ENCODE peak calls at places on chromosome 15, in four cellular contexts. X is K562, S is H1, P is GM12878. A is an unnamed sample.

GRCh38 chr15:74831813-74832495 is 5.5 kb downstream of the CPLX3 start:
- DNase-seq in X (no peak), S (no peak), P (no peak), A (no peak)

GRCh38 chr15:83769411-83769960 is 115.6 kb downstream of the ADAMTSL3 start:
- DNase-seq in X (no peak), S (no peak), P (peak; percentile 9), A (no peak)

GRCh38 chr15:48806151-48806550 is 4.7 kb downstream of the CEP152 start:
- DNase-seq in X (no peak), S (no peak), P (no peak), A (no peak)

GRCh38 chr15:52651868-52652267 is 27.3 kb downstream of the ATOSA start:
- DNase-seq in X (peak; percentile 56), S (peak; percentile 23), P (no peak), A (peak; percentile 32)

GRCh38 chr15:49620174-49620573 is 444 bp downstream of the FAM227B start:
- DNase-seq in X (no peak), S (no peak), P (no peak), A (no peak)

GRCh38 chr15:83163032-83163431 is 44.6 kb downstream of the HDGFL3 start:
- DNase-seq in X (no peak), S (no peak), P (no peak), A (no peak)

GRCh38 chr15:83943849-83944404 is 290.0 kb downstream of the ADAMTSL3 start:
- DNase-seq in X (no peak), S (no peak), P (no peak), A (no peak)

GRCh38 chr15:70761931-70762468 is 1.4 kb downstream of the UACA start:
- DNase-seq in X (no peak), S (no peak), P (no peak), A (no peak)

GRCh38 chr15:98896002-98896721 is 111.4 kb downstream of the PGPEP1L start:
- DNase-seq in X (no peak), S (no peak), P (no peak), A (no peak)

GRCh38 chr15:98894312-98894711 is 113.3 kb downstream of the PGPEP1L start:
- DNase-seq in X (no peak), S (no peak), P (no peak), A (no peak)

GRCh38 chr15:98898122-98898521 is 109.5 kb downstream of the PGPEP1L start:
- DNase-seq in X (no peak), S (no peak), P (no peak), A (no peak)

GRCh38 chr15:98899266-98900021 is 108.1 kb downstream of the PGPEP1L start:
- DNase-seq in X (no peak), S (no peak), P (no peak), A (no peak)

GRCh38 chr15:98896802-98897732 is 110.5 kb downstream of the PGPEP1L start:
- DNase-seq in X (no peak), S (no peak), P (no peak), A (peak; percentile 77)
- TF ChIP-seq EGR1 in X (no peak), S (no peak), P (no peak), A (no peak)

GRCh38 chr15:62625421-62626033 is 417.0 kb upstream of the TPM1 start:
- DNase-seq in X (no peak), S (no peak), P (no peak), A (no peak)
- TF ChIP-seq EGR1 in X (no peak), S (no peak), P (no peak), A (no peak)

DNA sequence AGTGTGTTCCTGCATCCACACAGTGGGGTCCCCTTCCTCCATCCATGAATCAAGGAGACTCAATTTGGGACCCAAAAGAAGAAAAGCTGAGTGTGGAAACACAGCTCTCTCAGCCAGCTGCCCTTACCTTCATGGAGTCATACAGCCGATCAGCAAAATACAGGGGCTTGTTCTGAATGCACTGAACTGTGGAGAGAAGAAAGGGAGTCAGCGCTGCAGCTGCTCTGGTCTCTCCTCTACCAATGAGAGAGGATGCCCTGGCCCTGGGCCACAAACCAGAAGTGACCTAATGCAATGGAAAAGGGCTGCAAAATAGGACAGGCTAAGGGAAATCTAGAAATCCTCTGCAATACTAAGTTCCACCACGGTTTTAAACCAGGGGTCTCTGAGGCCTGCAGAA is 46.7 kb downstream of the ANXA2 start:
- DNase-seq in X (no peak), S (no peak), P (no peak), A (no peak)
- TF ChIP-seq EGR1 in X (no peak), S (no peak), P (no peak), A (no peak)

GRCh38 chr15:98943609-98944111 is 63.9 kb downstream of the PGPEP1L start:
- DNase-seq in X (no peak), S (no peak), P (no peak), A (no peak)
- TF ChIP-seq EGR1 in X (no peak), S (no peak), P (no peak), A (no peak)

DNA sequence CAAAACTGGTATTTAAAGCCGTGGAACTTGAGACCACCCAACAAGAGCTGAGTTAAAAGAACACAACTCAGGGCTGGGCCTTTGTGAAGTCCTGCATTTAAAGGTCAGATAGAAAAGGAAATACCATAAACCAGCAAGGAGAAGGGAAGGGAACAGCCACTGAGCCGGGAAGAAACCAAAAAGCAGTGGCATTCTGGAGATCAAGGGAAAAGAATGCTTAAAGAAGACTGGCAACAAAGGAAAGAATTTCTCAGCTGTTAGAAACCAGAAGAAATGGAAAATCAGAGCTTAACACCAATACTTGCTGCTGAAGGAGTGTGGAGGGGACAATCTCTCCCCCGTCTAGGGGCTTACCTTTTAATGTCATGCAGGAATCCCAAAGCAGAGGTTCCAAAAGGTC is 247.4 kb upstream of the CHRNA7 start:
- DNase-seq in X (no peak), S (no peak), P (no peak), A (no peak)
- TF ChIP-seq EGR1 in X (no peak), S (no peak), P (no peak), A (no peak)

DNA sequence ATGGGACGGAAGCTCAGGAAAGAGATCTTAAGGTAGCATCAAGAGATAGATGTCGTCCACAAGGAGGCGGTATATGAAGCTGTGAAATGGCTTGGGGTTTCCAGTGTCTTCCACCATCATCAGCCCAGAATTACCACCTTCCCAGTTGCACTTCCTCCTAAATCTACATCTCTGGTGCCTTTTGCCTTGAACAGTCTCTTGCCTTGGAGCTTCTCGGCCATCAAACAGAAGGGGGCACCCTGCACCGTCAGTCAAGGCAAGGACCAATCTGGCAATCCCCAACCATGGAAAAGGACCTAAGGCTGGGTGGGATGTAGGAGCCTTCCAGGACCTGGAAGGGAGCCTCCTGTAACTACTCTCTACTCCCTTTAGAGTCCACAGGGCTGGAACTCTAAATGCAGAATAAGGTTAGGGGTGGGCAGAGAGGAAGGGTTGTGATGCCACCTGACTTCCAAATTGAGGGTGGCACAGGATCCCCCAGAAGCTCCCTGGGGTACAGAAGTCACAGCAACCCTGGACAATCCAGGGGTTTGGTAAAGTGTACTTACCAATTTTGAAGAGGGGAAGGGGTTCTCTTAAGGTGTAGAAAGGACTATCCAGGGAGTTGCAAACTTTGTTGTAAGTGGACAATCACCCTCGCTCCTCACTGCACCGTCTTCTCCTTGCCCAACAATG is 1.0 kb upstream of the RYR3 start:
- DNase-seq in X (no peak), S (no peak), P (no peak), A (no peak)
- TF ChIP-seq EGR1 in X (no peak), S (no peak), P (no peak), A (no peak)

GRCh38 chr15:101168463-101168824 is 83.4 kb downstream of the CHSY1 start:
- DNase-seq in X (no peak), S (no peak), P (no peak), A (no peak)
- TF ChIP-seq EGR1 in X (no peak), S (no peak), P (no peak), A (no peak)

GRCh38 chr15:31337352-31338031 is 10.9 kb downstream of the KLF13 start:
- DNase-seq in X (no peak), S (no peak), P (no peak), A (no peak)

GRCh38 chr15:31338318-31338878 is 11.8 kb downstream of the KLF13 start:
- DNase-seq in X (no peak), S (no peak), P (no peak), A (no peak)

GRCh38 chr15:31339558-31339895 is 12.9 kb downstream of the KLF13 start:
- DNase-seq in X (no peak), S (no peak), P (no peak), A (no peak)

GRCh38 chr15:31340047-31340446 is 13.4 kb downstream of the KLF13 start:
- DNase-seq in X (no peak), S (no peak), P (no peak), A (no peak)

DNA sequence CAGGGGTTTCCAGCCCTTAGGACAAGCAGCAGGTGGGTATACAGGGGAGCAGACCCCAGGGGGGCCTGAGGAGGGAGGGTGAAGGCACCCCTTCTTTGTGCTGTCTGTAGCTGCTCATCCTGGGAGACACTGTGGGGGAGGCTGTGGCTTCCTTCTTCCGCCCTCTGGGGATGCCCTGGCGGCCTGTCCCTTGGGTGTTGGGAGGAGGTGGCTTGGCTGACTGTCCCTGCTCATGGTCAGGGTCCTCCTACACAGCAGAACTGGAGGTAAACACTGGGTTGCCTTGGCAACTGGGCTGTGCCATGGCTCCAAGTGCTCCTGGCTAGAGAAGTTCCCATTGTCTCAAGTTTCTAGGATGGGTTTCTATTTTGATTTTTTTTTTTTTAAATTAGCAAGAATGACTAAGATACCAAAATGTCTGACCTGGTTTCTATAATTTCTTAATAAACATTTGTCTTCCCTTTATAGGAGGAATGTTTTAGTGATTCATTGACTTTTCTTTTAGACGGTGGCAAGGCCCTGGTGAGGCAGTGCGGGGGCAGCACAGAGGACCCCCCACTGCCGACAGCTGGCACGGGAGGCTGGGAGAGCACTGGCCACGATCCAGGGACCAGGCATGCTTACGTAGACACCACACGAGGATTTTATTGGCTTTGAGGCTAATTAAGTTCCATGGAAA is 12.4 kb downstream of the KLF13 start:
- DNase-seq in X (no peak), S (no peak), P (peak; percentile 75), A (no peak)
- TF ChIP-seq EGR1 in X (peak; percentile 16), S (no peak), P (peak; percentile 80), A (no peak)

GRCh38 chr15:28130651-28131050 is 31.5 kb upstream of the OCA2 start:
- DNase-seq in X (no peak), S (no peak), P (no peak), A (no peak)
- TF ChIP-seq EGR1 in X (no peak), S (no peak), P (no peak), A (no peak)

DNA sequence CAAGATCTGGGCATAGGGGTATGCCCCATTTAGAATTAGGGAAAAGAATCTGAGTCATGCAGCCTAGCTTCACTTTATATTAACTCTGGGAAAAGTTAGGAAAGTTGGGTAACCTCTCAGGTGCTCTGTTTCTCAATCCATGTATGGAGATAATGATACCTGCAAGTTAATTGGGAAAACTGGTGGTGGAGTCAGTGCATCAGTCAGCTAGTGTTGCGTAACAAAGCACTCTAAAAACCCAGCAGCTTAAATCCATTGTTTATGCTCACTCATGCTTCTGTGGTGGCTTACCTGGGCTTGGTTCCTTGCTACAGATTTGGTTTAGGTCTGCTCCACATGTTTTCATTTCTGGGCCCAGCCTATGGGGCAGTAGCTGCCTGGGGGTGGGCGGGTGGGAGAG is 91.0 kb downstream of the SMAD3 start:
- DNase-seq in X (no peak), S (no peak), P (no peak), A (no peak)
- TF ChIP-seq EGR1 in X (no peak), S (no peak), P (no peak), A (no peak)

A was measured in HCT116.